ENCODE peak calls at places on chromosome 21, in nine cellular contexts. F, E, U, S, J, H, R, B and D are unnamed samples.

GRCh38 chr21:29365636-29366305 is 67.0 kb downstream of the BACH1 start:
- DNase-seq in F (no peak), S (no peak), R (no peak), B (no peak), J (no peak), E (no peak), H (no peak), U (no peak), D (no peak)

GRCh38 chr21:31299291-31300147 is 44.5 kb downstream of the TIAM1 start:
- DNase-seq in B (no peak), R (no peak), E (no peak), U (no peak), J (no peak), H (no peak), F (no peak), S (no peak), D (no peak)

GRCh38 chr21:42590431-42591131 is 62.8 kb upstream of the PDE9A start:
- DNase-seq in S (no peak), H (no peak), E (no peak), R (no peak), J (no peak), B (no peak), U (no peak), F (no peak), D (no peak)

GRCh38 chr21:44914176-44914874 is 6.4 kb downstream of the ITGB2 start:
- DNase-seq in H (peak; percentile 65), F (no peak), R (no peak), J (no peak), B (peak; percentile 72), U (no peak), S (no peak), E (peak; percentile 32), D (no peak)

GRCh38 chr21:36427502-36427901 is 42.3 kb downstream of the CHAF1B start:
- DNase-seq in U (no peak), E (no peak), S (no peak), R (no peak), H (no peak), B (no peak), J (no peak), F (no peak), D (no peak)

GRCh38 chr21:33348728-33349127 is 24.0 kb downstream of the IFNAR1 start:
- DNase-seq in B (no peak), R (no peak), F (no peak), J (no peak), E (no peak), U (no peak), S (no peak), H (no peak), D (no peak)

GRCh38 chr21:34845521-34846213 is 176.9 kb downstream of the CLIC6 start:
- DNase-seq in H (peak; percentile 70), B (peak; percentile 45), F (no peak), U (no peak), R (peak; percentile 48), S (no peak), E (no peak), J (no peak), D (peak; percentile 89)

GRCh38 chr21:15063821-15064575 is 802 bp downstream of the NRIP1 start:
- DNase-seq in B (no peak), H (no peak), S (peak; percentile 30), R (peak; percentile 49), U (peak; percentile 57), J (peak; percentile 57), E (no peak), F (no peak), D (peak; percentile 37)

GRCh38 chr21:25330266-25330665 is 277.0 kb downstream of the MRPL39 start:
- DNase-seq in B (no peak), E (no peak), J (no peak), R (no peak), H (no peak), F (no peak), S (no peak), U (no peak), D (no peak)

GRCh38 chr21:45109831-45110492 is 35.6 kb downstream of the ADARB1 start:
- DNase-seq in S (no peak), J (peak; percentile 75), U (no peak), E (no peak), H (peak; percentile 24), F (no peak), R (no peak), B (peak; percentile 19), D (no peak)

GRCh38 chr21:36080386-36080785 is 10.6 kb downstream of the CBR1 start:
- DNase-seq in R (no peak), J (no peak), B (no peak), F (no peak), S (no peak), E (no peak), U (no peak), H (no peak), D (no peak)

GRCh38 chr21:41167348-41168342 is at the start of gene BACE2:
- DNase-seq in S (peak; percentile 81), R (peak; percentile 85), J (peak; percentile 77), F (peak; percentile 44), E (no peak), B (peak; percentile 49), H (peak; percentile 54), U (peak; percentile 81), D (peak; percentile 71)

GRCh38 chr21:31509108-31510017 is 150.1 kb upstream of the SOD1 start:
- DNase-seq in E (peak; percentile 51), F (no peak), R (peak; percentile 29), S (peak; percentile 35), H (peak; percentile 80), B (peak; percentile 83), U (no peak), J (peak; percentile 67), D (peak; percentile 71)

GRCh38 chr21:46390603-46391545 is 66.9 kb downstream of the PCNT start:
- DNase-seq in U (no peak), H (no peak), E (no peak), B (no peak), F (no peak), R (no peak), S (no peak), J (no peak), D (no peak)

GRCh38 chr21:43712268-43712942 is 6.5 kb upstream of the PDXK start:
- DNase-seq in S (no peak), J (no peak), E (no peak), F (no peak), H (no peak), B (no peak), R (peak; percentile 93), U (no peak), D (peak; percentile 68)

GRCh38 chr21:44901391-44902074 is 19.2 kb downstream of the ITGB2 start:
- DNase-seq in U (no peak), R (no peak), E (no peak), J (no peak), S (no peak), H (no peak), B (no peak), F (no peak), D (no peak)

GRCh38 chr21:45699251-45699942 is 55.9 kb downstream of the PCBP3 start:
- DNase-seq in E (no peak), S (no peak), B (no peak), U (no peak), F (no peak), H (no peak), R (no peak), J (no peak), D (no peak)

GRCh38 chr21:42980959-42981523 is 6.7 kb downstream of the PKNOX1 start:
- DNase-seq in R (no peak), B (no peak), E (no peak), F (no peak), H (no peak), S (peak; percentile 41), J (no peak), U (no peak), D (no peak)

GRCh38 chr21:14762309-14762708 is 216.2 kb upstream of the SAMSN1 start:
- DNase-seq in E (no peak), S (no peak), H (no peak), R (no peak), B (no peak), U (no peak), J (no peak), F (no peak), D (no peak)

GRCh38 chr21:45991606-45992301 is 10.2 kb downstream of the COL6A1 start:
- DNase-seq in R (peak; percentile 20), F (no peak), H (no peak), E (no peak), J (peak; percentile 37), B (no peak), S (peak; percentile 7), U (peak; percentile 16), D (no peak)

GRCh38 chr21:44524412-44525371 is 15.3 kb downstream of the KRTAP10-1 start:
- DNase-seq in S (no peak), H (no peak), U (peak; percentile 3), B (no peak), E (no peak), J (no peak), F (no peak), R (no peak), D (no peak)

GRCh38 chr21:43297989-43298388 is 128.9 kb downstream of the SIK1 start:
- DNase-seq in B (no peak), F (no peak), E (no peak), R (no peak), S (no peak), U (no peak), J (no peak), H (no peak), D (no peak)

GRCh38 chr21:42474043-42474831 is 21.8 kb downstream of the RSPH1 start:
- DNase-seq in R (peak; percentile 96), J (no peak), E (no peak), S (peak; percentile 54), H (no peak), F (no peak), B (no peak), U (no peak), D (no peak)

GRCh38 chr21:36917487-36918158 is 48.8 kb downstream of the HLCS start:
- DNase-seq in U (no peak), E (no peak), R (no peak), S (peak; percentile 42), H (no peak), J (no peak), B (no peak), F (no peak), D (peak; percentile 70)

GRCh38 chr21:42839271-42840231 is 39.8 kb downstream of the WDR4 start:
- DNase-seq in B (no peak), J (peak; percentile 36), E (no peak), R (no peak), S (peak; percentile 6), U (no peak), F (no peak), H (no peak), D (no peak)

GRCh38 chr21:42216726-42217572 is 2.0 kb upstream of the ABCG1 start:
- DNase-seq in B (no peak), U (no peak), H (no peak), J (no peak), F (no peak), S (no peak), E (no peak), R (no peak), D (no peak)

GRCh38 chr21:30340714-30341573 is 3.5 kb upstream of the KRTAP27-1 start:
- DNase-seq in R (peak; percentile 28), U (peak; percentile 33), S (peak; percentile 53), J (no peak), E (no peak), B (no peak), H (no peak), F (no peak), D (peak; percentile 55)

GRCh38 chr21:33924079-33924765 is 8.6 kb upstream of the ATP5PO start:
- DNase-seq in R (peak; percentile 75), E (peak; percentile 96), H (peak; percentile 77), U (peak; percentile 85), F (peak; percentile 60), J (peak; percentile 90), S (peak; percentile 87), B (peak; percentile 79), D (peak; percentile 72)

GRCh38 chr21:45825209-45825602 is 156.4 kb upstream of the COL6A1 start:
- DNase-seq in S (no peak), R (no peak), J (no peak), U (no peak), B (no peak), F (no peak), H (no peak), E (no peak), D (no peak)

GRCh38 chr21:37877171-37877570 is 39.1 kb downstream of the KCNJ6 start:
- DNase-seq in B (no peak), J (no peak), S (no peak), F (no peak), U (no peak), R (no peak), E (no peak), H (no peak), D (peak; percentile 72)

GRCh38 chr21:25080161-25080560 is 527.1 kb downstream of the MRPL39 start:
- DNase-seq in H (no peak), R (no peak), F (no peak), J (no peak), S (no peak), E (no peak), B (no peak), U (no peak), D (no peak)